ENCODE peak calls at places on chromosomes 12 and 14, in four cellular contexts. R, P, H and Q are unnamed samples.

GRCh38 chr14:100559455-100559854 is 27.8 kb downstream of the BEGAIN start:
- DNase-seq in H (no peak), P (no peak), R (no peak), Q (no peak)

GRCh38 chr12:92502417-92503028 is 200.3 kb upstream of the PLEKHG7 start:
- DNase-seq in R (no peak), P (peak), H (no peak), Q (no peak)

GRCh38 chr14:93008381-93008780 is 85.4 kb downstream of the CHGA start:
- DNase-seq in P (no peak), H (no peak), R (no peak), Q (no peak)

GRCh38 chr12:105418821-105419291 is 88.4 kb downstream of the C12orf75 start:
- DNase-seq in P (no peak), R (no peak), H (no peak), Q (peak)

GRCh38 chr14:58428011-58428807 is 690 bp downstream of the KIAA0586 start:
- DNase-seq in R (no peak), H (no peak), P (peak), Q (no peak)

GRCh38 chr14:24013654-24014514 is 25.2 kb downstream of the DHRS4L2 start:
- DNase-seq in H (peak), P (peak), R (no peak), Q (no peak)

GRCh38 chr12:1083086-1083887 is 92.3 kb downstream of the ERC1 start:
- DNase-seq in H (no peak), P (no peak), R (no peak), Q (no peak)

GRCh38 chr12:70842136-70842535 is 78.4 kb downstream of the PTPRR start:
- DNase-seq in H (no peak), P (no peak), R (no peak), Q (no peak)

GRCh38 chr14:104135904-104136471 is 2.4 kb upstream of the KIF26A start:
- DNase-seq in P (no peak), R (no peak), H (no peak), Q (no peak)

GRCh38 chr14:77007975-77008421 is 20.5 kb downstream of the IRF2BPL start:
- DNase-seq in P (no peak), H (no peak), R (no peak), Q (no peak)

GRCh38 chr12:5522358-5523335 is 90.7 kb downstream of the NTF3 start:
- DNase-seq in P (no peak), H (no peak), R (no peak), Q (no peak)

GRCh38 chr12:70267550-70267949 is 24.3 kb downstream of the CNOT2 start:
- DNase-seq in P (no peak), H (no peak), R (no peak), Q (no peak)

GRCh38 chr12:12474931-12475485 is 87.7 kb downstream of the DUSP16 start:
- DNase-seq in R (no peak), H (peak), P (no peak), Q (no peak)

GRCh38 chr14:34874386-34875030 is 652 bp downstream of the BAZ1A start:
- DNase-seq in H (no peak), R (no peak), P (peak), Q (peak)

GRCh38 chr12:122022393-122023338 is 982 bp downstream of the BCL7A start:
- DNase-seq in P (no peak), H (no peak), R (peak), Q (no peak)

GRCh38 chr12:104866286-104866685 is 91.8 kb downstream of the SLC41A2 start:
- DNase-seq in P (no peak), R (no peak), H (no peak), Q (no peak)

GRCh38 chr14:51463461-51463860 is 188.2 kb upstream of the FRMD6 start:
- DNase-seq in H (no peak), R (no peak), P (no peak), Q (no peak)

GRCh38 chr12:24742378-24742777 is 206.5 kb downstream of the BCAT1 start:
- DNase-seq in H (no peak), R (peak), P (no peak), Q (no peak)